ENCODE peak calls at places on chromosomes 13 and 19, in seven cellular contexts. L is thoracic aorta, J is RWPE1, K is breast epithelium, D is cardiac muscle cell, I is psoas muscle, H is WTC11. T is an unnamed sample.

GRCh38 chr13:21637296-21637695 is 33.3 kb upstream of the MICU2 start:
- DNase-seq in L (no peak), H (no peak), D (no peak), K (no peak), J (peak; percentile 96), I (no peak), T (peak; percentile 99)

GRCh38 chr13:100946588-100946987 is 272.0 kb upstream of the TMTC4 start:
- DNase-seq in D (no peak), K (no peak), H (no peak), J (no peak), I (no peak), L (no peak), T (no peak)

GRCh38 chr19:48963371-48964204 is 1.5 kb upstream of the FTL start:
- DNase-seq in D (peak; percentile 55), H (peak; percentile 75), J (peak; percentile 75), L (peak; percentile 33), I (peak; percentile 88), K (peak; percentile 60), T (peak; percentile 54)

GRCh38 chr19:45311640-45312039 is 11.0 kb downstream of the CKM start:
- DNase-seq in H (no peak), I (peak; percentile 74), K (no peak), L (no peak), D (no peak), J (no peak), T (no peak)

GRCh38 chr13:44096906-44097305 is 217.2 kb downstream of the LACC1 start:
- DNase-seq in I (no peak), K (no peak), H (no peak), J (no peak), D (no peak), L (no peak), T (no peak)

GRCh38 chr13:30354481-30355404 is 47.4 kb upstream of the KATNAL1 start:
- DNase-seq in H (no peak), J (no peak), K (no peak), I (no peak), L (no peak), D (no peak), T (no peak)

GRCh38 chr19:3868770-3869456 is at the start of gene ZFR2:
- DNase-seq in H (peak; percentile 83), I (no peak), K (no peak), D (peak; percentile 63), L (no peak), J (no peak), T (no peak)

GRCh38 chr19:32581704-32582164 is 744 bp downstream of the PDCD5 start:
- DNase-seq in K (no peak), D (peak; percentile 45), L (no peak), H (peak; percentile 21), I (peak; percentile 60), J (peak; percentile 23), T (peak; percentile 75)

GRCh38 chr13:27038323-27038722 is 133.3 kb downstream of the USP12 start:
- DNase-seq in K (no peak), L (no peak), H (no peak), J (peak; percentile 73), I (no peak), D (no peak), T (peak; percentile 70)

GRCh38 chr19:19185853-19186728 is 5.9 kb downstream of the BORCS8 start:
- DNase-seq in I (no peak), L (no peak), J (no peak), H (peak; percentile 89), D (peak; percentile 56), K (no peak), T (peak; percentile 74)

GRCh38 chr19:15869109-15869555 is 28.7 kb downstream of the CYP4F2 start:
- DNase-seq in J (peak; percentile 96), K (peak; percentile 26), D (no peak), H (peak; percentile 57), I (no peak), L (no peak), T (peak; percentile 60)

GRCh38 chr19:28737021-28737525 is 475.9 kb downstream of the UQCRFS1 start:
- DNase-seq in L (no peak), J (peak; percentile 20), H (no peak), K (no peak), D (peak; percentile 39), I (no peak), T (no peak)

GRCh38 chr13:71290963-71291937 is 575.8 kb downstream of the DACH1 start:
- DNase-seq in K (no peak), I (no peak), L (no peak), J (no peak), D (no peak), H (no peak), T (peak; percentile 48)

GRCh38 chr19:52891336-52891735 is 6.1 kb downstream of the ZNF320 start:
- DNase-seq in D (no peak), I (no peak), J (no peak), K (no peak), H (no peak), L (no peak), T (no peak)

GRCh38 chr13:44128522-44128921 is 245.1 kb upstream of the SERP2 start:
- DNase-seq in J (no peak), H (no peak), D (no peak), K (no peak), L (no peak), I (peak; percentile 79), T (peak; percentile 26)

GRCh38 chr19:48413879-48414623 is 20.6 kb downstream of the GRIN2D start:
- DNase-seq in K (no peak), H (peak; percentile 46), D (no peak), L (no peak), I (no peak), J (no peak), T (no peak)

DNA sequence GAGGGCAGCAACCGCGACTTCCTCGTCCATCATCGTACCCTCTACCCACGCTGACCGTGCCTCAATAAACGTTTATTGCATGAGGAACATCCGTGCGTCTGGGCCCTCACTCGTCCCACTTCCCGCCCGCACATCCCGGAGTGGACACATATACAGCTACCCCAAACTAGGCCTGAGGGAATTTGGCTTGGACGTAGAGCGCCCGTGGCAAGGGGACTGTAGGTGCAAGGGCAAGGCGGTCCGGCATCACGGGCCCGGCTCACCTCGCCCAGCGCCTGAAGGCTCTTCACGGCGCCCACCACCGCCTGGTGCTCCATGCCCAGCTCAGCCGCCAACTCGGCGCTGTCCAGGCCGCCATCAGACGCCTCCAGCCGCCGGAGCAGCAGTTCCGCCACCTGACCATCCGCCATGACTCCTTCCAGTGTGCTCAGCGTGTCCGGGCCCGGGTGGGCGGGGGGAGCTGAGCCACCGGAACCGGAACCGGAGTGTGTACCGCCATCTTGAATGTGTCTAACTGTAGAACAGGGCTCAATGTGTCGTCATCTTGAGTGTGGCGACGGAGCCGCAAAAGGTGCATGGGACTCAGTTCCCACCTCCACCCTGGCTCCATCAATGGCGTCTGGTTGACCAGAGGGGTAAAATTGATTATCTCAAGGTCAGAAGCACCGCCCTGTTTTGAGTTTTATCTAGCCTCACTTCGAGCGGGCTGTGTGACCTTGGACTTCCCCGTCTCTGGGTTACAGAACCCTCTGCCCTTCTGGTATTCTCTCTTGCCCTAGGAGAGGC is at the start of gene FARSA:
- DNase-seq in I (peak; percentile 95), J (peak; percentile 91), D (peak; percentile 94), H (peak; percentile 87), K (peak; percentile 94), L (peak; percentile 74), T (peak; percentile 94)
- TF ChIP-seq CTCF in I (no peak), J (no peak), D (no peak), H (no peak), K (no peak), L (no peak), T (no peak)

DNA sequence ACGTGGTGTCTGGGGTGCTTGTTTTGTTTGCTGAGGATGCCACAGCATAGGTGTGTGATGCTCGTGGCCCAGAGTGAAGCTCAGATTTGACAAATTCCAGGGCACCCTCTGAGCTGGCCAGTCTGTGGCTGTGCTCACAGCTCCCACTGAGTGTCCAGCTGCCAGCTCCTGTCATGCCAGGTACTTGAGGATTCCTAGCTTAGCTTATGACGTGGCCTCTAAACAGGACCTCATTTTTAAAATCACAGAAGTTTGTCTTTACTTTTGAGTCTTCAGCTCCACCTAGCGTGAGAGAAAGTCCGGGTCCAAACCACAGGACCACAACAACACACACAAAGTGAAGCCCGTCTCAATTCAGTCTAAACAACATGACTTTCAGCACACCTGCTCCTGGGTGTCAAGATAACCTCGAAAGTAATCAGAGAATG is 117.3 kb downstream of the RAB20 start:
- DNase-seq in D (no peak), L (no peak), I (no peak), H (no peak), K (no peak), J (no peak), T (peak; percentile 29)
- TF ChIP-seq CTCF in D (peak; percentile 38), L (no peak), I (no peak), H (no peak), K (no peak), J (no peak), T (peak; percentile 37)

GRCh38 chr19:23436944-23437343 is 41.7 kb upstream of the ZNF91 start:
- DNase-seq in D (no peak), K (no peak), I (no peak), H (peak; percentile 21), L (no peak), J (no peak), T (no peak)

GRCh38 chr19:23437901-23438300 is 42.6 kb upstream of the ZNF91 start:
- DNase-seq in J (no peak), H (no peak), K (no peak), I (no peak), L (no peak), D (no peak), T (no peak)

GRCh38 chr19:23439623-23440022 is 44.4 kb upstream of the ZNF91 start:
- DNase-seq in J (no peak), K (no peak), I (no peak), L (no peak), D (no peak), H (peak; percentile 38), T (no peak)

GRCh38 chr19:23440791-23441190 is 45.5 kb upstream of the ZNF91 start:
- DNase-seq in D (no peak), K (no peak), J (no peak), I (no peak), L (no peak), H (peak; percentile 66), T (no peak)

DNA sequence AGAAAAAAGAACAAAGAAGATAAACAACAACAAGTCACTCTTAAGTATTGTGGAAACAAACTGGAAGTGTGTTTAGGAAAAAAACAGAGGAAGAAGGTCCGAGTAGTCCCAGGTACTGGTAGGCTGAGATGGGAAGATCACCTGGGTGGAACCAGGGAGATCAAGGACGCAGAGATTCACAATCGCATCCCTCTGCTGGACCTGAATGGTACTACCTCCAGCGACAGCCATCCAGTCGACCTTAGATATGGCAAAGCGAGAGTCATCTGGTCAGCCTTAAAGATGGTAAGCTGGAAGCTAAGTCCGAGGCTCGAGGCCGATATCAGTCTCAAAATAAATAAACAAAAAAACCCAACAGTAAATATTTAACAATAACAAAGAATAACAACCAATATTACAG is 44.9 kb upstream of the ZNF91 start:
- DNase-seq in J (no peak), H (peak; percentile 43), D (no peak), K (no peak), I (no peak), L (no peak), T (no peak)
- TF ChIP-seq CTCF in J (no peak), H (no peak), D (no peak), K (no peak), I (no peak), L (no peak), T (peak; percentile 26)

GRCh38 chr19:17206736-17207581 is 8.2 kb upstream of the USE1 start:
- DNase-seq in I (no peak), J (no peak), D (no peak), K (no peak), H (no peak), L (no peak), T (no peak)
- TF ChIP-seq CTCF in I (no peak), J (no peak), D (no peak), K (no peak), H (no peak), L (no peak), T (no peak)

T was measured in MCF 10A.